ENCODE peak calls at places on chromosome 20, in five cellular contexts. S, V, K, X and U are unnamed samples.

GRCh38 chr20:64238115-64238825 is 17.3 kb upstream of the PCMTD2 start:
- DNase-seq in S (no peak), K (no peak), X (no peak), V (no peak), U (no peak)

GRCh38 chr20:63167918-63168520 is 47.9 kb downstream of the YTHDF1 start:
- DNase-seq in K (no peak), V (no peak), S (no peak), X (no peak), U (no peak)

GRCh38 chr20:37389241-37389747 is 43.4 kb downstream of the SRC start:
- DNase-seq in V (no peak), X (no peak), S (no peak), K (no peak), U (no peak)

GRCh38 chr20:16528078-16528477 is 45.2 kb downstream of the KIF16B start:
- DNase-seq in K (no peak), V (peak), S (no peak), X (peak), U (no peak)

GRCh38 chr20:46057856-46058655 is 29.0 kb downstream of the SLC12A5 start:
- DNase-seq in K (no peak), S (no peak), X (peak), V (peak), U (peak)

GRCh38 chr20:13649548-13649947 is 10.8 kb upstream of the TASP1 start:
- DNase-seq in K (no peak), V (peak), S (no peak), X (peak), U (no peak)

GRCh38 chr20:59382907-59383306 is 82.5 kb downstream of the EDN3 start:
- DNase-seq in K (no peak), X (no peak), V (no peak), S (no peak), U (no peak)

GRCh38 chr20:36717657-36718056 is 28.2 kb downstream of the NDRG3 start:
- DNase-seq in S (no peak), K (no peak), V (peak), X (peak), U (no peak)

GRCh38 chr20:24955045-24955444 is 6.0 kb downstream of the CST7 start:
- DNase-seq in V (no peak), X (no peak), K (no peak), S (peak), U (peak)

GRCh38 chr20:43969501-43969900 is 54.8 kb downstream of the TOX2 start:
- DNase-seq in V (no peak), X (no peak), S (no peak), K (no peak), U (no peak)

GRCh38 chr20:37758332-37758731 is 64.5 kb downstream of the CTNNBL1 start:
- DNase-seq in V (no peak), K (no peak), X (no peak), S (no peak), U (no peak)

GRCh38 chr20:50017160-50017559 is 34.4 kb downstream of the SNAI1 start:
- DNase-seq in S (no peak), V (no peak), X (no peak), K (no peak), U (no peak)

GRCh38 chr20:1477896-1478490 is 11.3 kb upstream of the NSFL1C start:
- DNase-seq in V (no peak), X (no peak), S (no peak), K (no peak), U (no peak)

GRCh38 chr20:2900845-2901592 is 27.7 kb downstream of the PTPRA start:
- DNase-seq in S (no peak), X (no peak), K (no peak), V (no peak), U (no peak)

GRCh38 chr20:57087102-57087501 is 179.3 kb downstream of the BMP7 start:
- DNase-seq in V (no peak), X (no peak), K (no peak), S (no peak), U (no peak)

GRCh38 chr20:51541189-51542032 is 1.1 kb downstream of the NFATC2 start:
- DNase-seq in K (peak), X (peak), V (peak), S (no peak), U (peak)

GRCh38 chr20:62377615-62378085 is 9.3 kb upstream of the RPS21 start:
- DNase-seq in X (no peak), V (no peak), S (no peak), K (no peak), U (no peak)